ENCODE peak calls at places on chromosomes 13 and 19, in five cellular contexts. K is breast epithelium, W is H9, T is aorta, R is stomach. A is an unnamed sample. For H3K9me3, the result is how much of the 10 kb centered on the place peaks cover.

GRCh38 chr13:110563463-110563774 is 1.9 kb upstream of the RAB20 start:
- DNase-seq in R (no peak), T (peak), W (no peak), K (no peak), A (no peak)

GRCh38 chr13:113642563-113642962 is 15.4 kb downstream of the ATP4B start:
- DNase-seq in R (no peak), W (no peak), T (no peak), K (no peak), A (no peak)

GRCh38 chr13:77919351-77920294 is 992 bp upstream of the EDNRB start:
- DNase-seq in K (peak), T (peak), W (peak), R (no peak), A (no peak)

GRCh38 chr13:48403929-48404328 is 9.0 kb downstream of the LPAR6 start:
- DNase-seq in K (no peak), R (no peak), T (no peak), W (no peak), A (no peak)

GRCh38 chr13:98351636-98352035 is 174.6 kb upstream of the RNF113B start:
- DNase-seq in W (no peak), R (no peak), T (no peak), K (no peak), A (no peak)

GRCh38 chr13:29993196-29993595 is 142.8 kb upstream of the UBL3 start:
- DNase-seq in K (no peak), T (no peak), W (no peak), R (no peak), A (no peak)

GRCh38 chr13:50375792-50376191 is 360.5 kb downstream of the KCNRG start:
- DNase-seq in K (no peak), T (no peak), W (no peak), R (no peak), A (no peak)

GRCh38 chr13:86974251-86974994 is 696.7 kb upstream of the SLITRK5 start:
- DNase-seq in R (no peak), K (no peak), W (peak), T (peak), A (no peak)

GRCh38 chr13:37617162-37617561 is 18.6 kb upstream of the POSTN start:
- DNase-seq in R (no peak), W (no peak), T (no peak), K (no peak), A (no peak)

GRCh38 chr13:77779461-77780272 is 82.2 kb downstream of the SLAIN1 start:
- DNase-seq in K (no peak), W (no peak), R (peak), T (no peak), A (no peak)

GRCh38 chr13:22064854-22065646 is 394.2 kb downstream of the FGF9 start:
- DNase-seq in T (no peak), K (no peak), W (no peak), R (no peak), A (no peak)

GRCh38 chr13:113142876-113143275 is 15.6 kb upstream of the PROZ start:
- DNase-seq in W (peak), R (no peak), K (peak), T (no peak), A (no peak)

GRCh38 chr13:86856996-86857395 is 814.2 kb upstream of the SLITRK5 start:
- DNase-seq in K (no peak), W (peak), T (no peak), R (no peak), A (no peak)

GRCh38 chr19:11473725-11474124 is 7.1 kb downstream of the ELAVL3 start:
- DNase-seq in W (no peak), K (no peak), R (no peak), T (no peak), A (no peak)

GRCh38 chr19:519449-519865 is 12.1 kb upstream of the CDC34 start:
- DNase-seq in R (no peak), K (no peak), T (no peak), W (no peak), A (no peak)

GRCh38 chr19:41928221-41928683 is at the start of gene ERFL:
- DNase-seq in W (no peak), K (no peak), R (no peak), T (no peak), A (no peak)

GRCh38 chr19:41616785-41617621 is 9.9 kb downstream of the CEACAM4 start:
- DNase-seq in K (no peak), W (peak), T (no peak), R (no peak), A (no peak)

GRCh38 chr19:38506723-38507550 is 73.4 kb downstream of the RYR1 start:
- DNase-seq in R (peak), T (peak), W (peak), K (no peak), A (peak)

DNA sequence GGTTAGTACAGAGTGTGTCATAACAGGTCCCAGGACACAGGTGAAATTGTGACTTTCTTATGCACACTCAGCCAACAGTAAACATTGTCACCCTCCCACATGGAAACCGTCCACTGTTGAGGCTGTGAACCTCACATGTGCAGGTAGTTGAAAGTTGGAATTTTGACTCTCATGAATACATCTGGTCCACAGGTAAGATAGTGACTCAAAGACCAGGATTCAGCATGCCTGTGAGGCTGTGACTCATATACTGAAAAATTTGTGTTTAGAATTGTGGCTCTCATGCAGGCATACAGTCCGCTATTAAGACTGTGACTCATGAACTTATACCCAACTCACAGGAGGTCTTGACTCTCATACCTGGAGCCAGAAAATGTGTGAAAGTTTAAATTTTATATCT is 67.8 kb downstream of the ZNF728 start:
- DNase-seq in T (no peak), W (no peak), K (no peak), R (no peak), A (no peak)
- H3K9me3 ChIP-seq in T (under half), W (half or more), K (under half), R (under half), A (under half)

GRCh38 chr19:16021796-16022195 is 54.5 kb upstream of the TPM4 start:
- DNase-seq in R (no peak), W (peak), K (no peak), T (no peak), A (no peak)

GRCh38 chr19:16023558-16023915 is 52.8 kb upstream of the TPM4 start:
- DNase-seq in R (no peak), W (peak), T (peak), K (no peak), A (no peak)

GRCh38 chr19:16022251-16022650 is 54.0 kb upstream of the TPM4 start:
- DNase-seq in K (no peak), R (no peak), T (peak), W (peak), A (no peak)

GRCh38 chr19:16024266-16025107 is 51.8 kb upstream of the TPM4 start:
- DNase-seq in W (no peak), T (peak), R (no peak), K (no peak), A (no peak)

DNA sequence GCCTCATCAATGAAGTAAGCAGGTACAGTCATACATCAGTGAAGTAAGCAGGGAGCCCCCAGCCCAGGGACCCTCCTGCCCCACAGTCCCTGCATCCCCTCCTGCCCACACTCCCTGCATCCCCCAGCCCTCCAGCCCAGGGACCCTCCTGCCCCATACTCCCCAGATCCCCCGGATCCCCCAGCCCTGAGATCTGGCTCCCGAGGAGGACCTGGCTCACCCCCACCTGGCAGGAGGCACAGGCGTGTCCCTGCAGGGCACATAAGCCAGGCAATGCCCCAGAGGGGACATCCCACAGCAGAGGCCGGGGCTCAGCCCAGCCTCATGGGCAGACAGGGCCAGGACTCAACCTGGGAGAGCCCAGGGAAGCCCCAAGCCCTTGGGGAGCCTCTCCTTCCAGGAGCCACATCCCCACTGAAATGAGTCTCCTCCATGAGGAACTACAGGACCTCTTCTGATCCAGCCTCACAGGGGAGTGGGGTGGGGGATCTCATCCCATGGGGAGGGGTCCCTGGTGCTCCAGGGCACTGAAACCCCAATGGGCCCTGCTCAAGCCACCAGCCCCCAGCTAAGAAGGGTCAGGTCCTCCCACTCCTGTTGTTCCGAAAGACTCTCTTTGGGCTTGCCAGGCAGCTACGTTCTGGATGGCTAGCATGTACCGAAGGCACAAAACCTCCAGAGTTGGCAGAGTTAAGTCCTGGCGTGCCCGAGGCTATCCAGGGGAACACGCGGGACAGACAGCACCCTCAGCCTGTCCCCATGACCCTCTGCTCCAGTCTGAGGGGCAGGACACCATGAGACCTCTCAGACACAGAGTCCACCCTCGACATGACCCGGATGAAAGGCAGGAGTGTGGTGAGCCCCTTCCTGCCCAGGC is 53.4 kb upstream of the TPM4 start:
- DNase-seq in W (peak), K (no peak), T (peak), R (no peak), A (no peak)
- H3K9me3 ChIP-seq in W (half or more), K (under half), T (under half), R (under half), A (under half)

GRCh38 chr19:36501973-36502372 is 12.6 kb upstream of the ZNF566 start:
- DNase-seq in W (no peak), K (no peak), R (no peak), T (no peak), A (no peak)

DNA sequence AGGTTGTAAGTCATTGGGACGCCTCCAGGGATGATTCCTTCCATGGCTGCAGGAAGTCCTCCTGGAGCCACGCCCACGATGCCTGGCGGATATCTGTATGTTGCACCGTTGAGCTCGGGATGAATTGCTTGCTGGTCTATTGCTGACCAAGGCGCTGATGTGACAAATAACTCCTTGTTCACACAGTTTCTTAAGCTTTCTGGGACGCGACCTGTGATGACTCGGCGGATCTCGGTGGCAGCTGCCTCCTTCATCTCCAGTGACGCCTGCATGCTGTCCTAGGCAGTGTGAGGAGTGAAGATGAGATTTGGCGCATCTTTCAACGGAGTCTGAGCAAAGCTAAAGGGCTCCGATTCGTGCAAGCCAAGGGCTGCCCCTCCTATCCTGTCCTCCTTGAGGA is 7.6 kb upstream of the ZNF566 start:
- DNase-seq in R (no peak), W (no peak), T (no peak), K (no peak), A (no peak)
- H3K9me3 ChIP-seq in R (under half), W (under half), T (under half), K (half or more), A (under half)

GRCh38 chr19:57421037-57421436 is 10.1 kb downstream of the ZNF17 start:
- DNase-seq in T (no peak), R (no peak), K (no peak), W (no peak), A (no peak)

GRCh38 chr19:57419439-57419838 is 8.5 kb downstream of the ZNF17 start:
- DNase-seq in R (no peak), K (no peak), W (no peak), T (no peak), A (no peak)
- H3K9me3 ChIP-seq in R (half or more), K (half or more), W (under half), T (under half), A (under half)

DNA sequence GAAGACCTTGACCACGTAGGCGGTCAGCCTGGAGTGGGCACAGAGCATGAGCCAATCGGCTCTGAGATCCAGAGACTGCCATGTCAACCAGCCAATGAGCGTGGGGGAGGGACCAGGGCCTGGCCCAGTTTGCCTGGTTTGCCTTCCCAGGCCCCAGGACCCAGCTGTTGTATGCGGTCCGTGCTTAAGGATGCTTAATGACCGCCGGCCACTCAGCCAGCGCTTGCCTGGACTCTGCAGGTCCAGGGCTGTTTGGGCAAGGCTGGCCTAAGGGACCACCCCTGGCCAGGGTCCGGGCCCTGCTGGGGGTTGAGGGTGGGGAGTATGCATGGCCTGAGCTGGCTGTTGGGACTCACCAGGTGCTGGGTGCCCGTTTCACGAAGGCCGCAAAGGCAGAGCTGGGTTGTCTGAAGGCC is 23.1 kb upstream of the TNFSF14 start:
- DNase-seq in R (no peak), T (peak), W (peak), K (no peak), A (no peak)
- H3K9me3 ChIP-seq in R (under half), T (under half), W (under half), K (under half), A (under half)

DNA sequence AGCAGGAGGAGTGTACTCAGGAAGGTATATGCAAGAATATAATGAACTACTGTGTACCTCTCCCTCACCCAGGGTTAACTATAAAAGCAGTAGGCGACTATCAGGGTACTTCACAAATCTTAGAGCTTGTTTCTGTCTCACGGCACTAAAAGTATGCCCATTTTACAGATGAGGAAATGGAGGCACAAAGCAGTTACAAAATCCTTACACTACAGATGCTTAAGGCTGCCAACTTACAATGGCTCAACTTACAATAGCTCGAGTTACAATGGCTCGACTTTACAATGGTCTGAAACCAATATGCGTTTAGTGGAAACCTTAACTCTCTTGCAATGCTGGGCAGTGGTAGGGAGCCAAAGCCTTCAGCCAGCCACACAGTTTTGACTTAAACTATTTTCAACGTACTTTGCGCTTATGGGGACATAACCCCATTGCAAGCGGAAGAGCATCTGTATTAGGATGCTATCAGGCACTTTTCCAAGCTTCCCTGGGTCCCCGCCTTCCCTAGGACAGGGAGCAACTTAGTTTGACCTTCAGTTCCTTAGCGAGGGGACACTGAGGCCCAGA is 4.1 kb downstream of the FCER2 start:
- DNase-seq in T (no peak), W (no peak), K (no peak), R (no peak), A (no peak)
- H3K9me3 ChIP-seq in T (under half), W (under half), K (under half), R (under half), A (under half)

GRCh38 chr19:10361569-10362011 is 18.8 kb downstream of the TYK2 start:
- DNase-seq in T (no peak), W (no peak), K (no peak), R (no peak), A (no peak)
- H3K9me3 ChIP-seq in T (under half), W (under half), K (under half), R (under half), A (under half)